ENCODE peak calls at places on chromosomes 1 and 21, in seven cellular contexts. M is mesendoderm, Y is neuronal stem cell, F is IMR-90, B is H9, Z is H1, E is trophoblast cell. D is an unnamed sample.

GRCh38 chr21:42835611-42836401 is 43.5 kb downstream of the WDR4 start:
- DNase-seq in M (no peak), Y (no peak), F (no peak), B (no peak), Z (no peak), E (no peak), D (no peak)

GRCh38 chr1:1204425-1204920 is 1.9 kb downstream of the TNFRSF18 start:
- DNase-seq in M (no peak), Y (no peak), F (no peak), B (no peak), Z (no peak), E (no peak), D (no peak)

GRCh38 chr1:224065455-224065854 is 48.5 kb upstream of the FBXO28 start:
- DNase-seq in M (no peak), Y (no peak), F (peak; percentile 79), B (no peak), Z (no peak), E (no peak), D (no peak)

GRCh38 chr1:53631622-53632310 is 107.2 kb downstream of the GLIS1 start:
- DNase-seq in M (no peak), Y (no peak), F (no peak), B (peak; percentile 8), Z (no peak), E (no peak), D (no peak)

GRCh38 chr1:89546082-89546889 is 21.7 kb downstream of the LRRC8B start:
- DNase-seq in M (no peak), Y (no peak), F (peak; percentile 39), B (no peak), Z (no peak), E (no peak), D (no peak)

GRCh38 chr1:42085596-42085995 is 67.6 kb upstream of the GUCA2B start:
- DNase-seq in M (peak; percentile 8), Y (no peak), F (peak; percentile 2), B (no peak), Z (no peak), E (no peak), D (peak; percentile 8)

GRCh38 chr1:41936107-41936506 is 17.4 kb upstream of the HIVEP3 start:
- DNase-seq in M (no peak), Y (no peak), F (peak; percentile 70), B (no peak), Z (no peak), E (no peak), D (peak; percentile 32)

GRCh38 chr1:30126839-30127238 is 596.5 kb downstream of the MATN1 start:
- DNase-seq in M (no peak), Y (no peak), F (no peak), B (no peak), Z (no peak), E (no peak), D (no peak)

GRCh38 chr1:230493264-230493663 is 67.1 kb upstream of the PGBD5 start:
- DNase-seq in M (no peak), Y (no peak), F (no peak), B (no peak), Z (no peak), E (no peak), D (no peak)

GRCh38 chr1:171470726-171471125 is 14.6 kb upstream of the PRRC2C start:
- DNase-seq in M (no peak), Y (no peak), F (no peak), B (no peak), Z (no peak), E (no peak), D (no peak)

GRCh38 chr1:223500560-223501425 is 107.6 kb downstream of the CCDC185 start:
- DNase-seq in M (peak; percentile 63), Y (no peak), F (peak; percentile 95), B (no peak), Z (no peak), E (no peak), D (no peak)

GRCh38 chr1:174799136-174799479 is 200.6 kb upstream of the CACYBP start:
- DNase-seq in M (no peak), Y (no peak), F (no peak), B (no peak), Z (no peak), E (no peak), D (no peak)

GRCh38 chr1:214415131-214415530 is 134.2 kb downstream of the SMYD2 start:
- DNase-seq in M (no peak), Y (no peak), F (no peak), B (no peak), Z (no peak), E (no peak), D (no peak)

GRCh38 chr1:68198752-68199151 is 33.6 kb downstream of the WLS start:
- DNase-seq in M (no peak), Y (no peak), F (peak; percentile 63), B (no peak), Z (no peak), E (no peak), D (no peak)

GRCh38 chr1:78250201-78250600 is 204.4 kb downstream of the GIPC2 start:
- DNase-seq in M (no peak), Y (no peak), F (peak; percentile 21), B (no peak), Z (no peak), E (no peak), D (no peak)

GRCh38 chr1:54309631-54310366 is 96.4 kb downstream of the SSBP3 start:
- DNase-seq in M (peak; percentile 54), Y (peak; percentile 60), F (no peak), B (peak; percentile 59), Z (no peak), E (no peak), D (no peak)

GRCh38 chr1:160954158-160955104 is at the start of gene ITLN2:
- DNase-seq in M (peak; percentile 90), Y (peak; percentile 48), F (peak; percentile 14), B (peak; percentile 86), Z (no peak), E (no peak), D (peak; percentile 49)

GRCh38 chr1:213564215-213564659 is 423.5 kb upstream of the PROX1 start:
- DNase-seq in M (peak; percentile 70), Y (peak; percentile 3), F (no peak), B (no peak), Z (no peak), E (no peak), D (no peak)

GRCh38 chr1:72827285-72827684 is 544.9 kb upstream of the NEGR1 start:
- DNase-seq in M (peak; percentile 70), Y (no peak), F (no peak), B (no peak), Z (no peak), E (peak; percentile 14), D (peak; percentile 43)

GRCh38 chr1:159171254-159171687 is at the start of gene CADM3:
- DNase-seq in M (peak; percentile 66), Y (peak; percentile 61), F (no peak), B (peak; percentile 59), Z (no peak), E (no peak), D (no peak)

GRCh38 chr1:174968750-174969244 is 30.9 kb upstream of the CACYBP start:
- DNase-seq in M (no peak), Y (no peak), F (peak; percentile 57), B (no peak), Z (no peak), E (no peak), D (peak; percentile 69)

GRCh38 chr1:87104945-87105344 is 190.5 kb downstream of the HS2ST1 start:
- DNase-seq in M (no peak), Y (no peak), F (no peak), B (no peak), Z (no peak), E (no peak), D (no peak)
- H2BK120ac ChIP-seq in M (no peak overlapping the region), Y (no peak overlapping the region), F (no peak overlapping the region), B (no peak overlapping the region), Z (no peak overlapping the region), E (no peak overlapping the region), D (no peak overlapping the region)

DNA sequence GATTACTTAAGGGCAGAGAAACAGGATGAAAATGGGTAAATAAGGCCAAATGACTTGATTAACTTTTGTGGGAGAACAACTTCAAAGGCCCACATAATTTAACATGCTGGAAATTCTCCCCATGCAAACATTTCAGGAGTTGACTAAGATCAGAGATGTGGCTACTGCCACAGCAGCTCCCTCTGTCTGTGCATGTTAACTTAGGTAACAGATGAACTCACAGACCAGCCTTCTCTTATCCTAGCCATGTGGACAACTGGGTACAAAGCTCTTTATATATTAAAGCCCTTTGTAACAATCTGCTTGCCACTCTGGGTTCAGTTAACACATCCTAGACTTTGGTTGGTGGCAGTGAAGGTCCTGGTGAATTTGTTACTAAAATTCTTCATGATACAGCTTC is 33.2 kb downstream of the BEND5 start:
- DNase-seq in M (peak; percentile 15), Y (no peak), F (no peak), B (no peak), Z (no peak), E (no peak), D (no peak)
- H2AK5ac ChIP-seq in M (no peak overlapping the region), Y (no peak overlapping the region), F (no peak overlapping the region), B (no peak overlapping the region), Z (no peak overlapping the region), E (no peak overlapping the region), D (no peak overlapping the region)

DNA sequence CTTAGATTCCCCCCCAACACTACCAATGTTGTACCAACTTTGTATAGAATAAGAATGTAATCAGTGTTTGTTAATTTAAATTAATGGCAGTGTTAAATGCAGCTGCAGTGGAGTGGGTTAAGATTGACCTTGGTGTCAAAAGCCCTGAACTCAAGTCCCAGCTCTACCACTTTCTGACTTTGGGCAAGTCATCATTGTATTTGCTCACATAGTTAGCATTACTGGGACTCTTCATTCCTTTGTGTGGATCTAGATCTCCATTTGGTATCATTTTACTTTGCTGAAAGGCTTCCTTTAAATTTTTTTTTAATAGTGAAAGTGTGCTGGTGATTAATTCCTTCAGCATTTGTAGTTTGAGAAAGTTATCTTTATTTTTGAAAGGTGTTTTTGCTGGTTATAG is 22.2 kb upstream of the PHGDH start:
- DNase-seq in M (peak; percentile 52), Y (peak; percentile 27), F (no peak), B (no peak), Z (no peak), E (no peak), D (no peak)
- H2BK120ac ChIP-seq in M (no peak overlapping the region), Y (no peak overlapping the region), F (no peak overlapping the region), B (no peak overlapping the region), Z (no peak overlapping the region), E (no peak overlapping the region), D (no peak overlapping the region)

GRCh38 chr1:244284641-244285156 is 167.0 kb downstream of the ADSS2 start:
- DNase-seq in M (no peak), Y (no peak), F (no peak), B (no peak), Z (no peak), E (no peak), D (no peak)

GRCh38 chr1:244280221-244280620 is 171.5 kb downstream of the ADSS2 start:
- DNase-seq in M (no peak), Y (no peak), F (no peak), B (no peak), Z (no peak), E (no peak), D (peak; percentile 34)

GRCh38 chr1:244276646-244277045 is 175.1 kb downstream of the ADSS2 start:
- DNase-seq in M (no peak), Y (no peak), F (no peak), B (no peak), Z (no peak), E (no peak), D (peak; percentile 28)

GRCh38 chr1:244283772-244284171 is 167.9 kb downstream of the ADSS2 start:
- DNase-seq in M (no peak), Y (no peak), F (no peak), B (no peak), Z (no peak), E (no peak), D (no peak)

DNA sequence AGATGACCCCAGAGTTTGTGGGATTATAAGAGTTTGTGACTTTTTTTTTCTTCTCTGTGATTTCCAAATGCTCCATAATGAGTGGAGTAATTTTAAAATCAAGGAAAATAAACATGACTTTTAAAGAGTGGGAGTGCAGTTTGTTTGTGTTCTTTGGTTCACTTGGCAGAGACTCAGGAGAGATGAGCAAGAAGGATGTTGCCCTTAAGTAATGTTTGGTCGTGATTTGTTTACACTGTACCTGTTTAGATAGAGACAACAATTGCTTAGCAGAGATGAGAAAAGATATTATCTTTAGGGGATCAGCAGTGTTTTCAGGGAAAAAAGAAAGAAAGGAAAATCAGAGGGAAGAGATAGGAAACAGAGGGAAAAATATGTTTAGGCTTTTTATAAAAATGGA is 170.8 kb downstream of the ADSS2 start:
- DNase-seq in M (no peak), Y (no peak), F (peak; percentile 83), B (no peak), Z (no peak), E (no peak), D (peak; percentile 64)
- H2AK5ac ChIP-seq in M (no peak overlapping the region), Y (no peak overlapping the region), F (no peak overlapping the region), B (no peak overlapping the region), Z (no peak overlapping the region), E (no peak overlapping the region), D (no peak overlapping the region)